ENCODE peak calls at places on chromosomes 2 and 18, in ten cellular contexts. A is SIG-M5; M is activated CD4-positive, alpha-beta T cell treated with anti-CD3 and anti-CD28 coated beads, Interleukin-2, amount 50 U/mL, for 4 hours; C is CD8-positive, alpha-beta memory T cell; J is activated naive CD4-positive, alpha-beta T cell; X is naive thymus-derived CD8-positive, alpha-beta T cell; H is type B pancreatic cell; U is right lobe of liver; E is AG10803; N is sciatic nerve. Q is an unnamed sample.

GRCh38 chr2:169073972-169074751 is 4.8 kb downstream of the DHRS9 start:
- DNase-seq in A (no peak), M (no peak), C (no peak), J (no peak), X (no peak), H (no peak), U (peak), E (no peak), N (no peak), Q (peak)

GRCh38 chr2:47602996-47603395 is 179.9 kb upstream of the MSH6 start:
- DNase-seq in A (no peak), M (no peak), C (no peak), J (no peak), X (no peak), H (no peak), U (no peak), E (no peak), N (no peak), Q (no peak)

GRCh38 chr18:58316943-58317342 is 272.9 kb downstream of the NEDD4L start:
- DNase-seq in A (no peak), M (no peak), C (no peak), J (no peak), X (no peak), H (no peak), U (no peak), E (no peak), N (no peak), Q (no peak)

GRCh38 chr2:64455031-64455332 is 1.0 kb downstream of the LGALSL start:
- DNase-seq in A (no peak), M (no peak), C (no peak), J (no peak), X (no peak), H (no peak), U (no peak), E (no peak), N (no peak), Q (no peak)

GRCh38 chr2:70873541-70873940 is 37.9 kb upstream of the CD207 start:
- DNase-seq in A (no peak), M (no peak), C (no peak), J (no peak), X (no peak), H (no peak), U (no peak), E (no peak), N (no peak), Q (no peak)

GRCh38 chr2:88016086-88016947 is at the start of gene RNU2-63P:
- DNase-seq in A (peak), M (peak), C (peak), J (peak), X (peak), H (peak), U (peak), E (peak), N (peak), Q (peak)

GRCh38 chr18:80157708-80158343 is 48.8 kb downstream of the ADNP2 start:
- DNase-seq in A (no peak), M (peak), C (peak), J (peak), X (peak), H (no peak), U (peak), E (peak), N (peak), Q (peak)

GRCh38 chr2:19845323-19845920 is 56.4 kb downstream of the TTC32 start:
- DNase-seq in A (no peak), M (no peak), C (no peak), J (no peak), X (no peak), H (peak), U (no peak), E (no peak), N (no peak), Q (no peak)

Q was measured in astrocyte.